ENCODE peak calls at places on chromosomes 3 and 15, in five cellular contexts. One of them, this sample, is unnamed.

GRCh38 chr3:197224034-197224444 is 74.4 kb downstream of the DLG1 start:
- DNase-seq in CD8-positive, alpha-beta T cell: no peak
- DNase-seq in caudate nucleus: no peak
- DNase-seq in A549: peak
- DNase-seq in fibroblast of lung: peak
- DNase-seq in this sample: peak

GRCh38 chr3:78737988-78738387 is 1029.8 kb downstream of the ROBO1 start:
- DNase-seq in CD8-positive, alpha-beta T cell: no peak
- DNase-seq in caudate nucleus: no peak
- DNase-seq in A549: no peak
- DNase-seq in fibroblast of lung: no peak
- DNase-seq in this sample: no peak

GRCh38 chr15:70504988-70505387 is 258.4 kb downstream of the UACA start:
- DNase-seq in CD8-positive, alpha-beta T cell: no peak
- DNase-seq in caudate nucleus: no peak
- DNase-seq in A549: no peak
- DNase-seq in fibroblast of lung: no peak
- DNase-seq in this sample: no peak

GRCh38 chr3:172585954-172586353 is 62.7 kb upstream of the TNFSF10 start:
- DNase-seq in CD8-positive, alpha-beta T cell: no peak
- DNase-seq in caudate nucleus: no peak
- DNase-seq in A549: no peak
- DNase-seq in fibroblast of lung: no peak
- DNase-seq in this sample: no peak

GRCh38 chr15:22978691-22979068 is 1.5 kb downstream of the CYFIP1 start:
- DNase-seq in CD8-positive, alpha-beta T cell: no peak
- DNase-seq in caudate nucleus: no peak
- DNase-seq in A549: peak
- DNase-seq in fibroblast of lung: no peak
- DNase-seq in this sample: no peak

GRCh38 chr3:65855370-65856100 is 183.2 kb downstream of the MAGI1 start:
- DNase-seq in CD8-positive, alpha-beta T cell: no peak
- DNase-seq in caudate nucleus: no peak
- DNase-seq in A549: no peak
- DNase-seq in fibroblast of lung: peak
- DNase-seq in this sample: no peak

GRCh38 chr15:41233367-41233771 is 2.3 kb downstream of the CHP1 start:
- DNase-seq in CD8-positive, alpha-beta T cell: no peak
- DNase-seq in caudate nucleus: no peak
- DNase-seq in A549: no peak
- DNase-seq in fibroblast of lung: peak
- DNase-seq in this sample: no peak

GRCh38 chr3:105806361-105806760 is 62.5 kb downstream of the CBLB start:
- DNase-seq in CD8-positive, alpha-beta T cell: no peak
- DNase-seq in caudate nucleus: no peak
- DNase-seq in A549: peak
- DNase-seq in fibroblast of lung: peak
- DNase-seq in this sample: no peak

GRCh38 chr3:169867584-169868211 is 2.0 kb downstream of the LRRC31 start:
- DNase-seq in CD8-positive, alpha-beta T cell: no peak
- DNase-seq in caudate nucleus: no peak
- DNase-seq in A549: no peak
- DNase-seq in fibroblast of lung: no peak
- DNase-seq in this sample: no peak

GRCh38 chr3:14946749-14947104 is 656 bp upstream of the NR2C2 start:
- DNase-seq in CD8-positive, alpha-beta T cell: no peak
- DNase-seq in caudate nucleus: no peak
- DNase-seq in A549: peak
- DNase-seq in fibroblast of lung: peak
- DNase-seq in this sample: no peak

GRCh38 chr3:47378869-47379268 is 2.0 kb upstream of the PTPN23 start:
- DNase-seq in CD8-positive, alpha-beta T cell: no peak
- DNase-seq in caudate nucleus: no peak
- DNase-seq in A549: no peak
- DNase-seq in fibroblast of lung: no peak
- DNase-seq in this sample: no peak

GRCh38 chr3:71247221-71247947 is 336.1 kb downstream of the FOXP1 start:
- DNase-seq in CD8-positive, alpha-beta T cell: no peak
- DNase-seq in caudate nucleus: no peak
- DNase-seq in A549: peak
- DNase-seq in fibroblast of lung: peak
- DNase-seq in this sample: no peak

GRCh38 chr15:77527164-77527778 is 105.4 kb downstream of the LINGO1 start:
- DNase-seq in CD8-positive, alpha-beta T cell: no peak
- DNase-seq in caudate nucleus: no peak
- DNase-seq in A549: no peak
- DNase-seq in fibroblast of lung: peak
- DNase-seq in this sample: no peak

GRCh38 chr3:52892625-52893311 is 4.6 kb downstream of the STIMATE start:
- DNase-seq in CD8-positive, alpha-beta T cell: no peak
- DNase-seq in caudate nucleus: no peak
- DNase-seq in A549: no peak
- DNase-seq in fibroblast of lung: no peak
- DNase-seq in this sample: no peak

GRCh38 chr3:43034200-43034599 is 55.1 kb downstream of the GASK1A start:
- DNase-seq in CD8-positive, alpha-beta T cell: no peak
- DNase-seq in caudate nucleus: no peak
- DNase-seq in A549: no peak
- DNase-seq in fibroblast of lung: no peak
- DNase-seq in this sample: no peak

GRCh38 chr3:81419196-81419595 is 342.2 kb downstream of the GBE1 start:
- DNase-seq in CD8-positive, alpha-beta T cell: no peak
- DNase-seq in caudate nucleus: no peak
- DNase-seq in A549: peak
- DNase-seq in fibroblast of lung: peak
- DNase-seq in this sample: no peak

GRCh38 chr15:78085928-78086327 is 6.4 kb upstream of the SH2D7 start:
- DNase-seq in CD8-positive, alpha-beta T cell: no peak
- DNase-seq in caudate nucleus: no peak
- DNase-seq in A549: no peak
- DNase-seq in fibroblast of lung: peak
- DNase-seq in this sample: no peak

GRCh38 chr3:138389841-138390581 is 41.6 kb downstream of the MRAS start:
- DNase-seq in CD8-positive, alpha-beta T cell: no peak
- DNase-seq in caudate nucleus: no peak
- DNase-seq in A549: peak
- DNase-seq in fibroblast of lung: peak
- DNase-seq in this sample: peak

GRCh38 chr3:77319711-77320110 is 279.8 kb downstream of the ROBO2 start:
- DNase-seq in CD8-positive, alpha-beta T cell: no peak
- DNase-seq in caudate nucleus: no peak
- DNase-seq in A549: no peak
- DNase-seq in fibroblast of lung: peak
- DNase-seq in this sample: no peak

GRCh38 chr15:80194186-80194585 is 41.4 kb downstream of the FAH start:
- DNase-seq in CD8-positive, alpha-beta T cell: no peak
- DNase-seq in caudate nucleus: no peak
- DNase-seq in A549: no peak
- DNase-seq in fibroblast of lung: no peak
- DNase-seq in this sample: no peak

GRCh38 chr3:29695201-29695904 is 414.5 kb downstream of the RBMS3 start:
- DNase-seq in CD8-positive, alpha-beta T cell: no peak
- DNase-seq in caudate nucleus: no peak
- DNase-seq in A549: no peak
- DNase-seq in fibroblast of lung: peak
- DNase-seq in this sample: no peak

GRCh38 chr3:102206506-102207145 is 228.2 kb upstream of the ZPLD1 start:
- DNase-seq in CD8-positive, alpha-beta T cell: no peak
- DNase-seq in caudate nucleus: no peak
- DNase-seq in A549: no peak
- DNase-seq in fibroblast of lung: peak
- DNase-seq in this sample: no peak

GRCh38 chr3:126151562-126152302 is 28.7 kb downstream of the ALDH1L1 start:
- DNase-seq in CD8-positive, alpha-beta T cell: no peak
- DNase-seq in caudate nucleus: no peak
- DNase-seq in A549: no peak
- DNase-seq in fibroblast of lung: no peak
- DNase-seq in this sample: no peak

GRCh38 chr3:149216195-149216869 is 5.3 kb downstream of the CP start:
- DNase-seq in CD8-positive, alpha-beta T cell: no peak
- DNase-seq in caudate nucleus: no peak
- DNase-seq in A549: no peak
- DNase-seq in fibroblast of lung: peak
- DNase-seq in this sample: no peak

GRCh38 chr3:155281892-155282291 is 11.6 kb downstream of the STRIT1 start:
- DNase-seq in CD8-positive, alpha-beta T cell: no peak
- DNase-seq in caudate nucleus: no peak
- DNase-seq in A549: no peak
- DNase-seq in fibroblast of lung: peak
- DNase-seq in this sample: no peak

GRCh38 chr3:147529551-147529950 is 120.4 kb downstream of the ZIC1 start:
- DNase-seq in CD8-positive, alpha-beta T cell: no peak
- DNase-seq in caudate nucleus: no peak
- DNase-seq in A549: no peak
- DNase-seq in fibroblast of lung: no peak
- DNase-seq in this sample: no peak

GRCh38 chr15:87322845-87323244 is 933.7 kb downstream of the NTRK3 start:
- DNase-seq in CD8-positive, alpha-beta T cell: no peak
- DNase-seq in caudate nucleus: no peak
- DNase-seq in A549: no peak
- DNase-seq in fibroblast of lung: no peak
- DNase-seq in this sample: no peak

GRCh38 chr3:178434206-178434805 is 101.9 kb upstream of the KCNMB2 start:
- DNase-seq in CD8-positive, alpha-beta T cell: no peak
- DNase-seq in caudate nucleus: no peak
- DNase-seq in A549: no peak
- DNase-seq in fibroblast of lung: peak
- DNase-seq in this sample: no peak

GRCh38 chr15:43517354-43518072 is at the start of gene MAP1A:
- DNase-seq in CD8-positive, alpha-beta T cell: no peak
- DNase-seq in caudate nucleus: peak
- DNase-seq in A549: no peak
- DNase-seq in fibroblast of lung: peak
- DNase-seq in this sample: no peak

GRCh38 chr15:60374209-60374608 is 23.6 kb downstream of the ANXA2 start:
- DNase-seq in CD8-positive, alpha-beta T cell: no peak
- DNase-seq in caudate nucleus: no peak
- DNase-seq in A549: no peak
- DNase-seq in fibroblast of lung: no peak
- DNase-seq in this sample: no peak

GRCh38 chr15:99542828-99543227 is 23.0 kb upstream of the MEF2A start:
- DNase-seq in CD8-positive, alpha-beta T cell: no peak
- DNase-seq in caudate nucleus: no peak
- DNase-seq in A549: no peak
- DNase-seq in fibroblast of lung: peak
- DNase-seq in this sample: no peak

GRCh38 chr3:55549172-55549571 is 62.1 kb upstream of the WNT5A start:
- DNase-seq in CD8-positive, alpha-beta T cell: no peak
- DNase-seq in caudate nucleus: no peak
- DNase-seq in A549: no peak
- DNase-seq in fibroblast of lung: peak
- DNase-seq in this sample: no peak

GRCh38 chr3:108153451-108153981 is 62.7 kb upstream of the CD47 start:
- DNase-seq in CD8-positive, alpha-beta T cell: peak
- DNase-seq in caudate nucleus: no peak
- DNase-seq in A549: no peak
- DNase-seq in fibroblast of lung: peak
- DNase-seq in this sample: no peak

GRCh38 chr3:101049532-101049931 is 56.3 kb upstream of the ABI3BP start:
- DNase-seq in CD8-positive, alpha-beta T cell: no peak
- DNase-seq in caudate nucleus: no peak
- DNase-seq in A549: no peak
- DNase-seq in fibroblast of lung: no peak
- DNase-seq in this sample: no peak

GRCh38 chr3:28242519-28242918 is 1.1 kb downstream of the CMC1 start:
- DNase-seq in CD8-positive, alpha-beta T cell: no peak
- DNase-seq in caudate nucleus: no peak
- DNase-seq in A549: no peak
- DNase-seq in fibroblast of lung: no peak
- DNase-seq in this sample: no peak
- H3K27ac ChIP-seq in CD8-positive, alpha-beta T cell: no peak
- H3K27ac ChIP-seq in caudate nucleus: no peak
- H3K27ac ChIP-seq in A549: peak
- H3K27ac ChIP-seq in fibroblast of lung: no peak
- H3K27ac ChIP-seq in this sample: peak

GRCh38 chr15:57496594-57496945 is 95.1 kb upstream of the MYZAP start:
- DNase-seq in CD8-positive, alpha-beta T cell: no peak
- DNase-seq in caudate nucleus: no peak
- DNase-seq in A549: no peak
- DNase-seq in fibroblast of lung: no peak
- DNase-seq in this sample: no peak
- H3K27ac ChIP-seq in CD8-positive, alpha-beta T cell: no peak
- H3K27ac ChIP-seq in caudate nucleus: no peak
- H3K27ac ChIP-seq in A549: no peak
- H3K27ac ChIP-seq in fibroblast of lung: no peak
- H3K27ac ChIP-seq in this sample: no peak

GRCh38 chr15:34951993-34952392 is 17.5 kb downstream of the AQR start:
- DNase-seq in CD8-positive, alpha-beta T cell: no peak
- DNase-seq in caudate nucleus: no peak
- DNase-seq in A549: no peak
- DNase-seq in fibroblast of lung: peak
- DNase-seq in this sample: no peak
- H3K27ac ChIP-seq in CD8-positive, alpha-beta T cell: no peak
- H3K27ac ChIP-seq in caudate nucleus: no peak
- H3K27ac ChIP-seq in A549: no peak
- H3K27ac ChIP-seq in fibroblast of lung: no peak
- H3K27ac ChIP-seq in this sample: no peak

GRCh38 chr3:125039897-125040175 is 16.0 kb downstream of the HEG1 start:
- DNase-seq in CD8-positive, alpha-beta T cell: no peak
- DNase-seq in caudate nucleus: no peak
- DNase-seq in A549: no peak
- DNase-seq in fibroblast of lung: no peak
- DNase-seq in this sample: no peak

GRCh38 chr3:125045194-125045593 is 10.6 kb downstream of the HEG1 start:
- DNase-seq in CD8-positive, alpha-beta T cell: no peak
- DNase-seq in caudate nucleus: no peak
- DNase-seq in A549: no peak
- DNase-seq in fibroblast of lung: no peak
- DNase-seq in this sample: no peak

GRCh38 chr3:125045965-125046364 is 9.8 kb downstream of the HEG1 start:
- DNase-seq in CD8-positive, alpha-beta T cell: no peak
- DNase-seq in caudate nucleus: no peak
- DNase-seq in A549: no peak
- DNase-seq in fibroblast of lung: peak
- DNase-seq in this sample: no peak

GRCh38 chr3:125042725-125043406 is 12.9 kb downstream of the HEG1 start:
- DNase-seq in CD8-positive, alpha-beta T cell: no peak
- DNase-seq in caudate nucleus: no peak
- DNase-seq in A549: no peak
- DNase-seq in fibroblast of lung: peak
- DNase-seq in this sample: no peak

GRCh38 chr3:125043599-125044151 is 12.1 kb downstream of the HEG1 start:
- DNase-seq in CD8-positive, alpha-beta T cell: no peak
- DNase-seq in caudate nucleus: no peak
- DNase-seq in A549: no peak
- DNase-seq in fibroblast of lung: no peak
- DNase-seq in this sample: no peak
- H3K27ac ChIP-seq in CD8-positive, alpha-beta T cell: no peak
- H3K27ac ChIP-seq in caudate nucleus: peak
- H3K27ac ChIP-seq in A549: no peak
- H3K27ac ChIP-seq in fibroblast of lung: peak
- H3K27ac ChIP-seq in this sample: peak

DNA sequence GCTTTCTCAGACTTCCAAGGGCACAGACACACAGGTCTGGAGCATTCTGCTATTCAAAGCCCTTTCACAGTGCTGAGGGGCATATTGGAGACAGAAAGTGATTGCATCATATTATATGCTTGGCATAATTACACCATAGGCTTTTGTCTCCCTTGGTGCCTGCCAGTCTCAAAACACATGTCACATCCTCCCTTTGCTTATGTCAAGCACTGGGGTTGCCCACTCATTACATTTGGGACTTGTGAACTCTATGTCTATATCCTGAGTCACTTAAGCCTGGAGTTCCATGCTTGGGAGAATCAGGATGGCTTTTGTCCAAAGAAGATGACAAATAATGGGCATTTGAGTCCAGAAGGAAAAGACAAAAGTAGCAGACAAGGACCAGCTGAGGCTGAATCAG is 12.3 kb upstream of the PDZRN3 start:
- DNase-seq in CD8-positive, alpha-beta T cell: no peak
- DNase-seq in caudate nucleus: no peak
- DNase-seq in A549: no peak
- DNase-seq in fibroblast of lung: peak
- DNase-seq in this sample: no peak
- H3K27ac ChIP-seq in CD8-positive, alpha-beta T cell: no peak
- H3K27ac ChIP-seq in caudate nucleus: no peak
- H3K27ac ChIP-seq in A549: no peak
- H3K27ac ChIP-seq in fibroblast of lung: no peak
- H3K27ac ChIP-seq in this sample: no peak

This sample was measured in Panc1.